ENCODE peak calls at places on chromosomes 13 and 19, in four cellular contexts. G is SK-N-SH; F is brain pericyte; A is naive thymus-derived CD4-positive, alpha-beta T cell. P is an unnamed sample.

GRCh38 chr19:18896421-18896841 is 473 bp upstream of the CERS1 start:
- DNase-seq in G (peak), F (no peak), A (no peak), P (no peak)

GRCh38 chr19:6065685-6066365 is 44.5 kb downstream of the RFX2 start:
- DNase-seq in G (no peak), F (no peak), A (no peak), P (no peak)

GRCh38 chr19:33194884-33195710 is 967 bp downstream of the LRP3 start:
- DNase-seq in G (peak), F (no peak), A (no peak), P (no peak)

GRCh38 chr19:58381460-58382220 is 810 bp upstream of the ZNF837 start:
- DNase-seq in G (no peak), F (no peak), A (no peak), P (no peak)

GRCh38 chr19:31491246-31491645 is 142.0 kb upstream of the TSHZ3 start:
- DNase-seq in G (no peak), F (no peak), A (no peak), P (no peak)

GRCh38 chr19:38517321-38517720 is 83.8 kb downstream of the RYR1 start:
- DNase-seq in G (no peak), F (no peak), A (no peak), P (no peak)

GRCh38 chr13:41767801-41768200 is 193.1 kb downstream of the VWA8 start:
- DNase-seq in G (no peak), F (no peak), A (no peak), P (no peak)

GRCh38 chr13:111854403-111854802 is 212.5 kb upstream of the SOX1 start:
- DNase-seq in G (no peak), F (no peak), A (no peak), P (no peak)

GRCh38 chr19:41325947-41326706 is 16.2 kb downstream of the CCDC97 start:
- DNase-seq in G (peak), F (peak), A (peak), P (no peak)

GRCh38 chr13:98581377-98581776 is 4.5 kb upstream of the STK24 start:
- DNase-seq in G (no peak), F (no peak), A (no peak), P (no peak)

GRCh38 chr13:47426126-47426849 is 529.4 kb upstream of the HTR2A start:
- DNase-seq in G (no peak), F (no peak), A (no peak), P (no peak)

GRCh38 chr19:46404884-46405658 is 8.3 kb downstream of the CCDC8 start:
- DNase-seq in G (no peak), F (no peak), A (no peak), P (no peak)

GRCh38 chr19:10812902-10813404 is 23.1 kb downstream of the TMED1 start:
- DNase-seq in G (no peak), F (peak), A (no peak), P (no peak)

GRCh38 chr19:37654525-37654832 is 786 bp downstream of the ZFP30 start:
- DNase-seq in G (no peak), F (no peak), A (peak), P (no peak)